ENCODE peak calls at places on chromosomes 4 and X, in four cellular contexts. One of them, this sample, is unnamed.

GRCh38 chr4:139112650-139113049 is 64.4 kb downstream of the ELF2 start:
- DNase-seq in HepG2: no peak
- DNase-seq in K562: no peak
- DNase-seq in HCT116: no peak
- DNase-seq in this sample: no peak

GRCh38 chr4:88320780-88321373 is 36.5 kb upstream of the PPM1K start:
- DNase-seq in HCT116: no peak
- DNase-seq in K562: no peak
- DNase-seq in HepG2: no peak
- DNase-seq in this sample: no peak

GRCh38 chr4:52015366-52015765 is 4.8 kb downstream of the LRRC66 start:
- DNase-seq in HCT116: no peak
- DNase-seq in K562: no peak
- DNase-seq in HepG2: peak
- DNase-seq in this sample: no peak

GRCh38 chr4:125317526-125317880 is 2.7 kb downstream of the FAT4 start:
- DNase-seq in HepG2: no peak
- DNase-seq in K562: no peak
- DNase-seq in HCT116: no peak
- DNase-seq in this sample: no peak

GRCh38 chr4:179530953-179531352 is 2088.7 kb upstream of the AGA start:
- DNase-seq in HepG2: no peak
- DNase-seq in K562: no peak
- DNase-seq in HCT116: no peak
- DNase-seq in this sample: no peak

GRCh38 chr4:6834867-6835266 is 52.3 kb downstream of the KIAA0232 start:
- DNase-seq in HCT116: no peak
- DNase-seq in HepG2: no peak
- DNase-seq in K562: no peak
- DNase-seq in this sample: peak

GRCh38 chr4:134911941-134912340 is 710.4 kb upstream of the PABPC4L start:
- DNase-seq in K562: no peak
- DNase-seq in HCT116: no peak
- DNase-seq in HepG2: no peak
- DNase-seq in this sample: no peak

GRCh38 chr4:87497141-87497540 is 32.0 kb downstream of the SPARCL1 start:
- DNase-seq in HCT116: no peak
- DNase-seq in K562: peak
- DNase-seq in HepG2: no peak
- DNase-seq in this sample: no peak

GRCh38 chr4:38664704-38665401 is 854 bp downstream of the KLF3 start:
- DNase-seq in HepG2: peak
- DNase-seq in K562: peak
- DNase-seq in HCT116: no peak
- DNase-seq in this sample: no peak

GRCh38 chrX:48522291-48522690 is 683 bp downstream of the EBP start:
- DNase-seq in K562: no peak
- DNase-seq in HCT116: no peak
- DNase-seq in HepG2: peak
- DNase-seq in this sample: no peak

GRCh38 chr4:118280501-118281218 is 72.1 kb downstream of the PRSS12 start:
- DNase-seq in HCT116: peak
- DNase-seq in HepG2: peak
- DNase-seq in K562: peak
- DNase-seq in this sample: peak

GRCh38 chrX:110042521-110042920 is 39.6 kb downstream of the TMEM164 start:
- DNase-seq in HepG2: no peak
- DNase-seq in K562: no peak
- DNase-seq in HCT116: no peak
- DNase-seq in this sample: no peak

GRCh38 chr4:41140410-41140809 is 73.9 kb downstream of the APBB2 start:
- DNase-seq in HCT116: no peak
- DNase-seq in K562: no peak
- DNase-seq in HepG2: no peak
- DNase-seq in this sample: no peak

GRCh38 chr4:176794151-176794550 is 1.4 kb upstream of the VEGFC start:
- DNase-seq in K562: no peak
- DNase-seq in HepG2: no peak
- DNase-seq in HCT116: no peak
- DNase-seq in this sample: no peak

GRCh38 chr4:120454788-120455187 is 388.1 kb upstream of the MAD2L1 start:
- DNase-seq in HCT116: no peak
- DNase-seq in HepG2: peak
- DNase-seq in K562: no peak
- DNase-seq in this sample: no peak

GRCh38 chr4:159281781-159282180 is 178.9 kb downstream of the RAPGEF2 start:
- DNase-seq in HepG2: no peak
- DNase-seq in K562: no peak
- DNase-seq in HCT116: no peak
- DNase-seq in this sample: no peak

GRCh38 chr4:174496631-174497442 is 25.5 kb downstream of the HPGD start:
- DNase-seq in HepG2: no peak
- DNase-seq in K562: no peak
- DNase-seq in HCT116: no peak
- DNase-seq in this sample: no peak

GRCh38 chrX:136541294-136541693 is 9.3 kb downstream of the VGLL1 start:
- DNase-seq in HepG2: no peak
- DNase-seq in K562: peak
- DNase-seq in HCT116: no peak
- DNase-seq in this sample: no peak

GRCh38 chrX:31355206-31355955 is 283.5 kb upstream of the FTHL17 start:
- DNase-seq in HCT116: no peak
- DNase-seq in K562: no peak
- DNase-seq in HepG2: no peak
- DNase-seq in this sample: no peak

GRCh38 chrX:21412883-21413282 is 38.7 kb downstream of the CNKSR2 start:
- DNase-seq in K562: no peak
- DNase-seq in HepG2: no peak
- DNase-seq in HCT116: no peak
- DNase-seq in this sample: no peak

GRCh38 chr4:30005995-30006394 is 714.2 kb upstream of the PCDH7 start:
- DNase-seq in K562: no peak
- DNase-seq in HCT116: no peak
- DNase-seq in HepG2: no peak
- DNase-seq in this sample: no peak

GRCh38 chr4:77052352-77052751 is 23.4 kb downstream of the CCNI start:
- DNase-seq in K562: peak
- DNase-seq in HepG2: peak
- DNase-seq in HCT116: peak
- DNase-seq in this sample: no peak

GRCh38 chr4:153154010-153154975 is 50.0 kb upstream of the TRIM2 start:
- DNase-seq in K562: no peak
- DNase-seq in HCT116: no peak
- DNase-seq in HepG2: no peak
- DNase-seq in this sample: no peak

GRCh38 chrX:10981491-10981890 is 129.6 kb upstream of the HCCS start:
- DNase-seq in K562: no peak
- DNase-seq in HCT116: no peak
- DNase-seq in HepG2: peak
- DNase-seq in this sample: no peak

GRCh38 chr4:1792832-1793495 is at the start of gene FGFR3:
- DNase-seq in HCT116: no peak
- DNase-seq in HepG2: peak
- DNase-seq in K562: peak
- DNase-seq in this sample: no peak

GRCh38 chr4:74944354-74944793 is 11.5 kb downstream of the PARM1 start:
- DNase-seq in K562: no peak
- DNase-seq in HepG2: no peak
- DNase-seq in HCT116: no peak
- DNase-seq in this sample: no peak

GRCh38 chr4:13173974-13174373 is 310.2 kb downstream of the RAB28 start:
- DNase-seq in K562: no peak
- DNase-seq in HepG2: no peak
- DNase-seq in HCT116: no peak
- DNase-seq in this sample: no peak

GRCh38 chr4:5810770-5811430 is 82.0 kb downstream of the CRMP1 start:
- DNase-seq in K562: no peak
- DNase-seq in HepG2: no peak
- DNase-seq in HCT116: no peak
- DNase-seq in this sample: no peak

GRCh38 chr4:2800691-2801596 is 8.1 kb downstream of the SH3BP2 start:
- DNase-seq in HepG2: peak
- DNase-seq in HCT116: no peak
- DNase-seq in K562: peak
- DNase-seq in this sample: no peak
- TF ChIP-seq TCF7L2 in HepG2: no peak
- TF ChIP-seq TCF7L2 in HCT116: no peak
- TF ChIP-seq TCF7L2 in K562: no peak
- TF ChIP-seq TCF7L2 in this sample: no peak

DNA sequence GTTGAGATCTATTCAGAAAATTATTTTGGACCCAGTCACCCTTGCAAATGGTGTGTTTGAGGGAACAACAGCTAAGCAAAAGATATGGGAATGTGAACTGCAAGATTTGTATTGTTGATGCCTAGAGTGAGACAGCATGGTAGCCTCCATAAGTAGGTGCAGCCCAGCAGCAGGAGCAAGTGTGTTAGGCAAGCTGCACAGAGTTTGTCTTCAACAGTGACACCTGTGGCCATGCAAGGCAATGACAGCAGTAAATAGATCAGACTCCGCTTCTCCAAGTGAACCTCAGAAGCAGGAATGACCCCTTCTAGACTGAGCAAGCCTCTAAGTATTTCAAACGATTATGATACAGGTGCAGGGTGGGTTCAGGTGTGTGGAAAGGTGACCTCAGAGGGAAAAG is 133.4 kb upstream of the MSX1 start:
- DNase-seq in K562: peak
- DNase-seq in HCT116: peak
- DNase-seq in HepG2: no peak
- DNase-seq in this sample: no peak
- TF ChIP-seq CTCF in K562: peak
- TF ChIP-seq CTCF in HCT116: peak
- TF ChIP-seq CTCF in HepG2: no peak
- TF ChIP-seq CTCF in this sample: peak

GRCh38 chr4:187209921-187210613 is 486.4 kb upstream of the FAT1 start:
- DNase-seq in K562: no peak
- DNase-seq in HCT116: no peak
- DNase-seq in HepG2: no peak
- DNase-seq in this sample: no peak
- TF ChIP-seq POLR2AphosphoS5 in K562: no peak
- TF ChIP-seq POLR2AphosphoS5 in HCT116: no peak
- TF ChIP-seq POLR2AphosphoS5 in HepG2: no peak
- TF ChIP-seq POLR2AphosphoS5 in this sample: no peak

DNA sequence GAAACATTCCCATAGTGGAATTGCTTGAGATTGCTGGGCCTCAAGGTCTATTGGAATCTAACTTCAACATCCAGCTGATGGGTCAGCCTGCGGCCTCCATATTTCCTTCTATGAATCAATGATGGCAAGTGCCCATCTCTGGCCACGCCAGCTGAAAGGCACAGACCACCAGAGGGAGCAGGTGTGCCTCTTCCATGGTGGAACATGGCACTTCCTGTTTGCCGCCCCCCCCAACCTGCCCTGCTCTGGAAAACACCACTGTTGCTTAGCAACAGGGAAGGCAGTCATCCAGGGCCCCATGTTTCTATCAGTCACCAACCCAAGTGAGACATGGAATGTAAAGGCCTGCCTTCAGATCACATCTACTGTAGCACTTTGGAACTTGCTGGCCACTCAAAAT is 11.6 kb downstream of the PAGE4 start:
- DNase-seq in HCT116: peak
- DNase-seq in HepG2: peak
- DNase-seq in K562: peak
- DNase-seq in this sample: peak
- TF ChIP-seq TCF7L2 in HCT116: no peak
- TF ChIP-seq TCF7L2 in HepG2: no peak
- TF ChIP-seq TCF7L2 in K562: no peak
- TF ChIP-seq TCF7L2 in this sample: no peak

GRCh38 chrX:41005445-41005992 is 79.7 kb upstream of the USP9X start:
- DNase-seq in K562: no peak
- DNase-seq in HepG2: no peak
- DNase-seq in HCT116: no peak
- DNase-seq in this sample: no peak

GRCh38 chrX:41009816-41010187 is 75.4 kb upstream of the USP9X start:
- DNase-seq in HepG2: no peak
- DNase-seq in K562: no peak
- DNase-seq in HCT116: no peak
- DNase-seq in this sample: no peak

GRCh38 chrX:41014776-41015175 is 70.5 kb upstream of the USP9X start:
- DNase-seq in HCT116: peak
- DNase-seq in K562: no peak
- DNase-seq in HepG2: no peak
- DNase-seq in this sample: no peak

GRCh38 chrX:41010188-41010846 is 74.9 kb upstream of the USP9X start:
- DNase-seq in HCT116: no peak
- DNase-seq in K562: peak
- DNase-seq in HepG2: peak
- DNase-seq in this sample: no peak
- TF ChIP-seq CTCF in HCT116: no peak
- TF ChIP-seq CTCF in K562: peak
- TF ChIP-seq CTCF in HepG2: peak
- TF ChIP-seq CTCF in this sample: no peak

DNA sequence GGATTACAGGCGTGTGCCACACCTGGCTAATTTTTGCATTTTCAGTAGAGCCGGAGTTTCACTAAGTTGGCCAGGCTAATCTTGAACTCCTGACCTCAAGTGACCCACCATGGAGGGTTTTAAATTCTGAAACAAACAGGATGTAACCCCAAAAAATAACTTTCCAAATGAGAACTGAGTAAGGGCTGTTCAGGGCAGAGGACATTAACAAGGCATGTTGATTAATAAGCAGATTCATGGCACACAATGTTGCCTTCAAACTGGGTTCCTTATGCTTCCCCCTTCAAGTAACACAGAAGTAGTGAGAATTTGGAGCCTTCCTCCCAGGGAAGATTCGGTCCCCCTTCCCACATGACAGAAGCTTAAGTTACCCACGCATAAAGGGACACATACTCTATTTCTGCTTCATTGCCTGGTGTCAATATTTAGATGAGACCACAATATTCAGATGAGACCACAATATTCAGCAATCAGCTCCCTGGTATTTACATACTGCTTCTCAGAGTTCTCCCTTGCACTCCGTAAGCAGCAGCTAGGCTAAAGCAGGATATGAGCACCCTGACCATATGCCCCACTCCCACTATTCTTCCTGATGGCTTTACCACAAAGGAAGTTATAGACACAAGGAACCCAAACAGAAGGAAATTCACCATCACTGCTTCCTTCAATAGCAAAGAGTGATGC is 21.4 kb downstream of the GRSF1 start:
- DNase-seq in HCT116: no peak
- DNase-seq in K562: no peak
- DNase-seq in HepG2: no peak
- DNase-seq in this sample: no peak
- TF ChIP-seq POLR2AphosphoS5 in HCT116: no peak
- TF ChIP-seq POLR2AphosphoS5 in K562: no peak
- TF ChIP-seq POLR2AphosphoS5 in HepG2: no peak
- TF ChIP-seq POLR2AphosphoS5 in this sample: no peak

DNA sequence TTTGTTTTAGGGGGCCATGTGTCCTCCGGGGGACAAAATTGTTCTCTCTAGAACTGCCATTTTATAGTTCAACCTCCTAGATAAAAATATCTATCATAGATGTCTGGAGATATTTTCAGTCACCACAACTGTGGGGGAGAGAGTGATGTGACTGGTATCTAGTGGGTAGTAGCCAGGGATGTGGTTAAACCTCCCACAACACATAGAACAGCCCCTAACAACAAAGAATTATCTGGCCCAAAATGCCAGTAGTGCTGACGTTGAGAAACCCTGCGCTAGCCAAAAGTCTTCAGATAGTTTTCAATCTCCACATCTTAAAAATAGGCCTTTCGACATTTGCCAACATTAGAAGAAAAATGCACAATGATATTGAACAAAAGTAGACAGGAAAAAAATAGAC is 19.0 kb upstream of the SUPT20HL2 start:
- DNase-seq in HepG2: no peak
- DNase-seq in K562: no peak
- DNase-seq in HCT116: no peak
- DNase-seq in this sample: no peak
- TF ChIP-seq TCF7L2 in HepG2: no peak
- TF ChIP-seq TCF7L2 in K562: no peak
- TF ChIP-seq TCF7L2 in HCT116: no peak
- TF ChIP-seq TCF7L2 in this sample: no peak

This sample was measured in Panc1.